ENCODE peak calls at places on chromosomes 4 and X, in six cellular contexts. One of them, this sample, is unnamed.

GRCh38 chr4:1495416-1496115 is 89.3 kb upstream of the NKX1-1 start:
- DNase-seq in ACHN: no peak
- DNase-seq in stimulated activated CD4-positive, alpha-beta T cell treated with anti-CD3 and anti-CD28 coated beads, Interleukin-4, amount 100 ng/mL, for 1 hour: no peak
- DNase-seq in NCI-H2029 treated with DMSO at 0.1 percent for 48 hours: no peak
- DNase-seq in GM23338: no peak
- DNase-seq in hypothalamus: no peak
- DNase-seq in this sample: no peak

GRCh38 chrX:123909498-123909897 is 49.6 kb downstream of the XIAP start:
- DNase-seq in hypothalamus: no peak
- DNase-seq in stimulated activated CD4-positive, alpha-beta T cell treated with anti-CD3 and anti-CD28 coated beads, Interleukin-4, amount 100 ng/mL, for 1 hour: no peak
- DNase-seq in GM23338: no peak
- DNase-seq in NCI-H2029 treated with DMSO at 0.1 percent for 48 hours: no peak
- DNase-seq in ACHN: no peak
- DNase-seq in this sample: no peak

GRCh38 chrX:152926279-152926678 is 28.4 kb downstream of the ZNF185 start:
- DNase-seq in ACHN: peak; percentile 75
- DNase-seq in hypothalamus: no peak
- DNase-seq in GM23338: peak; percentile 80
- DNase-seq in NCI-H2029 treated with DMSO at 0.1 percent for 48 hours: no peak
- DNase-seq in stimulated activated CD4-positive, alpha-beta T cell treated with anti-CD3 and anti-CD28 coated beads, Interleukin-4, amount 100 ng/mL, for 1 hour: peak; percentile 41
- DNase-seq in this sample: no peak

GRCh38 chr4:2487632-2488031 is 18.7 kb downstream of the RNF4 start:
- DNase-seq in NCI-H2029 treated with DMSO at 0.1 percent for 48 hours: no peak
- DNase-seq in GM23338: no peak
- DNase-seq in hypothalamus: no peak
- DNase-seq in stimulated activated CD4-positive, alpha-beta T cell treated with anti-CD3 and anti-CD28 coated beads, Interleukin-4, amount 100 ng/mL, for 1 hour: no peak
- DNase-seq in ACHN: no peak
- DNase-seq in this sample: no peak

GRCh38 chr4:160423879-160424451 is 1321.1 kb downstream of the RAPGEF2 start:
- DNase-seq in ACHN: peak; percentile 36
- DNase-seq in stimulated activated CD4-positive, alpha-beta T cell treated with anti-CD3 and anti-CD28 coated beads, Interleukin-4, amount 100 ng/mL, for 1 hour: no peak
- DNase-seq in NCI-H2029 treated with DMSO at 0.1 percent for 48 hours: no peak
- DNase-seq in hypothalamus: no peak
- DNase-seq in GM23338: peak; percentile 17
- DNase-seq in this sample: no peak

GRCh38 chrX:74277846-74278245 is 26.1 kb upstream of the ZCCHC13 start:
- DNase-seq in GM23338: no peak
- DNase-seq in NCI-H2029 treated with DMSO at 0.1 percent for 48 hours: no peak
- DNase-seq in ACHN: no peak
- DNase-seq in stimulated activated CD4-positive, alpha-beta T cell treated with anti-CD3 and anti-CD28 coated beads, Interleukin-4, amount 100 ng/mL, for 1 hour: no peak
- DNase-seq in hypothalamus: no peak
- DNase-seq in this sample: no peak

GRCh38 chrX:100649550-100650356 is 5.8 kb downstream of the SRPX2 start:
- DNase-seq in GM23338: no peak
- DNase-seq in ACHN: no peak
- DNase-seq in hypothalamus: no peak
- DNase-seq in NCI-H2029 treated with DMSO at 0.1 percent for 48 hours: no peak
- DNase-seq in stimulated activated CD4-positive, alpha-beta T cell treated with anti-CD3 and anti-CD28 coated beads, Interleukin-4, amount 100 ng/mL, for 1 hour: no peak
- DNase-seq in this sample: no peak

GRCh38 chr4:119733431-119733830 is 104.8 kb upstream of the PDE5A start:
- DNase-seq in stimulated activated CD4-positive, alpha-beta T cell treated with anti-CD3 and anti-CD28 coated beads, Interleukin-4, amount 100 ng/mL, for 1 hour: no peak
- DNase-seq in hypothalamus: no peak
- DNase-seq in GM23338: no peak
- DNase-seq in ACHN: no peak
- DNase-seq in NCI-H2029 treated with DMSO at 0.1 percent for 48 hours: no peak
- DNase-seq in this sample: no peak

GRCh38 chr4:7306986-7307385 is 114.6 kb downstream of the SORCS2 start:
- DNase-seq in hypothalamus: no peak
- DNase-seq in GM23338: no peak
- DNase-seq in stimulated activated CD4-positive, alpha-beta T cell treated with anti-CD3 and anti-CD28 coated beads, Interleukin-4, amount 100 ng/mL, for 1 hour: no peak
- DNase-seq in NCI-H2029 treated with DMSO at 0.1 percent for 48 hours: no peak
- DNase-seq in ACHN: no peak
- DNase-seq in this sample: no peak

GRCh38 chrX:2497961-2498780 is 2.6 kb downstream of the DHRSX start:
- DNase-seq in NCI-H2029 treated with DMSO at 0.1 percent for 48 hours: no peak
- DNase-seq in hypothalamus: no peak
- DNase-seq in stimulated activated CD4-positive, alpha-beta T cell treated with anti-CD3 and anti-CD28 coated beads, Interleukin-4, amount 100 ng/mL, for 1 hour: no peak
- DNase-seq in GM23338: no peak
- DNase-seq in ACHN: peak; percentile 6
- DNase-seq in this sample: no peak

GRCh38 chrX:96183843-96184242 is 500.8 kb upstream of the DIAPH2 start:
- DNase-seq in stimulated activated CD4-positive, alpha-beta T cell treated with anti-CD3 and anti-CD28 coated beads, Interleukin-4, amount 100 ng/mL, for 1 hour: no peak
- DNase-seq in NCI-H2029 treated with DMSO at 0.1 percent for 48 hours: no peak
- DNase-seq in hypothalamus: no peak
- DNase-seq in GM23338: peak; percentile 16
- DNase-seq in ACHN: peak; percentile 0
- DNase-seq in this sample: no peak

GRCh38 chrX:65451663-65452062 is 82.9 kb downstream of the LAS1L start:
- DNase-seq in hypothalamus: no peak
- DNase-seq in GM23338: peak; percentile 56
- DNase-seq in stimulated activated CD4-positive, alpha-beta T cell treated with anti-CD3 and anti-CD28 coated beads, Interleukin-4, amount 100 ng/mL, for 1 hour: no peak
- DNase-seq in ACHN: peak; percentile 33
- DNase-seq in NCI-H2029 treated with DMSO at 0.1 percent for 48 hours: no peak
- DNase-seq in this sample: no peak

GRCh38 chr4:61273237-61273636 is 73.1 kb downstream of the ADGRL3 start:
- DNase-seq in ACHN: no peak
- DNase-seq in hypothalamus: no peak
- DNase-seq in stimulated activated CD4-positive, alpha-beta T cell treated with anti-CD3 and anti-CD28 coated beads, Interleukin-4, amount 100 ng/mL, for 1 hour: no peak
- DNase-seq in NCI-H2029 treated with DMSO at 0.1 percent for 48 hours: no peak
- DNase-seq in GM23338: no peak
- DNase-seq in this sample: no peak

GRCh38 chrX:50747471-50747900 is 66.5 kb downstream of the SHROOM4 start:
- DNase-seq in NCI-H2029 treated with DMSO at 0.1 percent for 48 hours: no peak
- DNase-seq in GM23338: peak; percentile 49
- DNase-seq in hypothalamus: no peak
- DNase-seq in stimulated activated CD4-positive, alpha-beta T cell treated with anti-CD3 and anti-CD28 coated beads, Interleukin-4, amount 100 ng/mL, for 1 hour: no peak
- DNase-seq in ACHN: peak; percentile 22
- DNase-seq in this sample: no peak

GRCh38 chr4:145546556-145546955 is 64.9 kb downstream of the SMAD1 start:
- DNase-seq in NCI-H2029 treated with DMSO at 0.1 percent for 48 hours: no peak
- DNase-seq in stimulated activated CD4-positive, alpha-beta T cell treated with anti-CD3 and anti-CD28 coated beads, Interleukin-4, amount 100 ng/mL, for 1 hour: no peak
- DNase-seq in hypothalamus: no peak
- DNase-seq in ACHN: no peak
- DNase-seq in GM23338: no peak
- DNase-seq in this sample: no peak

GRCh38 chr4:148800943-148801342 is 358.7 kb upstream of the NR3C2 start:
- DNase-seq in ACHN: no peak
- DNase-seq in stimulated activated CD4-positive, alpha-beta T cell treated with anti-CD3 and anti-CD28 coated beads, Interleukin-4, amount 100 ng/mL, for 1 hour: no peak
- DNase-seq in NCI-H2029 treated with DMSO at 0.1 percent for 48 hours: no peak
- DNase-seq in hypothalamus: no peak
- DNase-seq in GM23338: no peak
- DNase-seq in this sample: no peak

GRCh38 chr4:127624176-127624575 is 8.6 kb upstream of the INTU start:
- DNase-seq in ACHN: no peak
- DNase-seq in GM23338: no peak
- DNase-seq in stimulated activated CD4-positive, alpha-beta T cell treated with anti-CD3 and anti-CD28 coated beads, Interleukin-4, amount 100 ng/mL, for 1 hour: no peak
- DNase-seq in hypothalamus: no peak
- DNase-seq in NCI-H2029 treated with DMSO at 0.1 percent for 48 hours: no peak
- DNase-seq in this sample: no peak

GRCh38 chr4:4333265-4333706 is 43.2 kb downstream of the ZBTB49 start:
- DNase-seq in stimulated activated CD4-positive, alpha-beta T cell treated with anti-CD3 and anti-CD28 coated beads, Interleukin-4, amount 100 ng/mL, for 1 hour: no peak
- DNase-seq in ACHN: peak; percentile 17
- DNase-seq in NCI-H2029 treated with DMSO at 0.1 percent for 48 hours: peak; percentile 60
- DNase-seq in hypothalamus: no peak
- DNase-seq in GM23338: no peak
- DNase-seq in this sample: no peak

GRCh38 chrX:110741213-110741796 is 54.3 kb downstream of the CHRDL1 start:
- DNase-seq in NCI-H2029 treated with DMSO at 0.1 percent for 48 hours: no peak
- DNase-seq in stimulated activated CD4-positive, alpha-beta T cell treated with anti-CD3 and anti-CD28 coated beads, Interleukin-4, amount 100 ng/mL, for 1 hour: no peak
- DNase-seq in ACHN: peak; percentile 64
- DNase-seq in hypothalamus: no peak
- DNase-seq in GM23338: peak; percentile 6
- DNase-seq in this sample: no peak

GRCh38 chrX:110210417-110211139 is 107.3 kb downstream of the AMMECR1 start:
- DNase-seq in GM23338: no peak
- DNase-seq in NCI-H2029 treated with DMSO at 0.1 percent for 48 hours: no peak
- DNase-seq in ACHN: no peak
- DNase-seq in stimulated activated CD4-positive, alpha-beta T cell treated with anti-CD3 and anti-CD28 coated beads, Interleukin-4, amount 100 ng/mL, for 1 hour: no peak
- DNase-seq in hypothalamus: no peak
- DNase-seq in this sample: no peak

GRCh38 chrX:56994375-56995270 is 718 bp downstream of the SPIN3 start:
- DNase-seq in stimulated activated CD4-positive, alpha-beta T cell treated with anti-CD3 and anti-CD28 coated beads, Interleukin-4, amount 100 ng/mL, for 1 hour: no peak
- DNase-seq in hypothalamus: no peak
- DNase-seq in ACHN: no peak
- DNase-seq in GM23338: no peak
- DNase-seq in NCI-H2029 treated with DMSO at 0.1 percent for 48 hours: no peak
- DNase-seq in this sample: no peak

GRCh38 chrX:2360731-2361130 is 140.0 kb downstream of the DHRSX start:
- DNase-seq in hypothalamus: no peak
- DNase-seq in NCI-H2029 treated with DMSO at 0.1 percent for 48 hours: no peak
- DNase-seq in stimulated activated CD4-positive, alpha-beta T cell treated with anti-CD3 and anti-CD28 coated beads, Interleukin-4, amount 100 ng/mL, for 1 hour: no peak
- DNase-seq in GM23338: peak; percentile 49
- DNase-seq in ACHN: no peak
- DNase-seq in this sample: no peak

GRCh38 chrX:7164174-7164573 is 16.2 kb upstream of the PUDP start:
- DNase-seq in ACHN: no peak
- DNase-seq in hypothalamus: no peak
- DNase-seq in GM23338: no peak
- DNase-seq in stimulated activated CD4-positive, alpha-beta T cell treated with anti-CD3 and anti-CD28 coated beads, Interleukin-4, amount 100 ng/mL, for 1 hour: no peak
- DNase-seq in NCI-H2029 treated with DMSO at 0.1 percent for 48 hours: peak; percentile 27
- DNase-seq in this sample: no peak

GRCh38 chr4:110631582-110632505 is 9.0 kb upstream of the PITX2 start:
- DNase-seq in stimulated activated CD4-positive, alpha-beta T cell treated with anti-CD3 and anti-CD28 coated beads, Interleukin-4, amount 100 ng/mL, for 1 hour: peak; percentile 20
- DNase-seq in NCI-H2029 treated with DMSO at 0.1 percent for 48 hours: no peak
- DNase-seq in ACHN: no peak
- DNase-seq in GM23338: peak; percentile 93
- DNase-seq in hypothalamus: peak; percentile 18
- DNase-seq in this sample: peak; percentile 62

GRCh38 chrX:133273180-133273579 is 55.0 kb upstream of the TFDP3 start:
- DNase-seq in GM23338: no peak
- DNase-seq in NCI-H2029 treated with DMSO at 0.1 percent for 48 hours: no peak
- DNase-seq in ACHN: no peak
- DNase-seq in stimulated activated CD4-positive, alpha-beta T cell treated with anti-CD3 and anti-CD28 coated beads, Interleukin-4, amount 100 ng/mL, for 1 hour: no peak
- DNase-seq in hypothalamus: no peak
- DNase-seq in this sample: no peak

GRCh38 chrX:56787734-56788152 is 58.7 kb downstream of the NBDY start:
- DNase-seq in hypothalamus: no peak
- DNase-seq in NCI-H2029 treated with DMSO at 0.1 percent for 48 hours: no peak
- DNase-seq in GM23338: no peak
- DNase-seq in ACHN: no peak
- DNase-seq in stimulated activated CD4-positive, alpha-beta T cell treated with anti-CD3 and anti-CD28 coated beads, Interleukin-4, amount 100 ng/mL, for 1 hour: no peak
- DNase-seq in this sample: no peak

GRCh38 chr4:186010821-186011220 is 58.1 kb upstream of the TLR3 start:
- DNase-seq in hypothalamus: no peak
- DNase-seq in NCI-H2029 treated with DMSO at 0.1 percent for 48 hours: no peak
- DNase-seq in stimulated activated CD4-positive, alpha-beta T cell treated with anti-CD3 and anti-CD28 coated beads, Interleukin-4, amount 100 ng/mL, for 1 hour: no peak
- DNase-seq in ACHN: no peak
- DNase-seq in GM23338: no peak
- DNase-seq in this sample: no peak

GRCh38 chr4:2831611-2832308 is 11.9 kb upstream of the ADD1 start:
- DNase-seq in NCI-H2029 treated with DMSO at 0.1 percent for 48 hours: no peak
- DNase-seq in hypothalamus: no peak
- DNase-seq in stimulated activated CD4-positive, alpha-beta T cell treated with anti-CD3 and anti-CD28 coated beads, Interleukin-4, amount 100 ng/mL, for 1 hour: no peak
- DNase-seq in GM23338: no peak
- DNase-seq in ACHN: no peak
- DNase-seq in this sample: no peak

GRCh38 chrX:139691843-139692505 is 16.0 kb downstream of the MCF2 start:
- DNase-seq in NCI-H2029 treated with DMSO at 0.1 percent for 48 hours: no peak
- DNase-seq in GM23338: peak; percentile 45
- DNase-seq in stimulated activated CD4-positive, alpha-beta T cell treated with anti-CD3 and anti-CD28 coated beads, Interleukin-4, amount 100 ng/mL, for 1 hour: no peak
- DNase-seq in hypothalamus: no peak
- DNase-seq in ACHN: no peak
- DNase-seq in this sample: peak; percentile 15

GRCh38 chrX:86047174-86047991 is at the start of gene CHM:
- DNase-seq in stimulated activated CD4-positive, alpha-beta T cell treated with anti-CD3 and anti-CD28 coated beads, Interleukin-4, amount 100 ng/mL, for 1 hour: peak; percentile 44
- DNase-seq in ACHN: peak; percentile 75
- DNase-seq in GM23338: peak; percentile 81
- DNase-seq in NCI-H2029 treated with DMSO at 0.1 percent for 48 hours: no peak
- DNase-seq in hypothalamus: no peak
- DNase-seq in this sample: peak; percentile 59

GRCh38 chr4:158729716-158730559 is 6.7 kb upstream of the PPID start:
- DNase-seq in ACHN: peak; percentile 62
- DNase-seq in GM23338: peak; percentile 67
- DNase-seq in hypothalamus: peak; percentile 23
- DNase-seq in stimulated activated CD4-positive, alpha-beta T cell treated with anti-CD3 and anti-CD28 coated beads, Interleukin-4, amount 100 ng/mL, for 1 hour: peak; percentile 43
- DNase-seq in NCI-H2029 treated with DMSO at 0.1 percent for 48 hours: peak; percentile 6
- DNase-seq in this sample: no peak

GRCh38 chr4:38160487-38161207 is 200.4 kb downstream of the PTTG2 start:
- DNase-seq in stimulated activated CD4-positive, alpha-beta T cell treated with anti-CD3 and anti-CD28 coated beads, Interleukin-4, amount 100 ng/mL, for 1 hour: no peak
- DNase-seq in GM23338: peak; percentile 71
- DNase-seq in ACHN: peak; percentile 70
- DNase-seq in hypothalamus: no peak
- DNase-seq in NCI-H2029 treated with DMSO at 0.1 percent for 48 hours: peak; percentile 94
- DNase-seq in this sample: peak; percentile 60

GRCh38 chr4:84971319-84971932 is 4.9 kb upstream of the WDFY3 start:
- DNase-seq in hypothalamus: no peak
- DNase-seq in NCI-H2029 treated with DMSO at 0.1 percent for 48 hours: peak; percentile 57
- DNase-seq in GM23338: peak; percentile 74
- DNase-seq in stimulated activated CD4-positive, alpha-beta T cell treated with anti-CD3 and anti-CD28 coated beads, Interleukin-4, amount 100 ng/mL, for 1 hour: no peak
- DNase-seq in ACHN: peak; percentile 58
- DNase-seq in this sample: no peak

GRCh38 chrX:3697220-3697684 is 16.2 kb downstream of the PRKX start:
- DNase-seq in hypothalamus: no peak
- DNase-seq in NCI-H2029 treated with DMSO at 0.1 percent for 48 hours: no peak
- DNase-seq in stimulated activated CD4-positive, alpha-beta T cell treated with anti-CD3 and anti-CD28 coated beads, Interleukin-4, amount 100 ng/mL, for 1 hour: no peak
- DNase-seq in ACHN: no peak
- DNase-seq in GM23338: no peak
- DNase-seq in this sample: no peak

GRCh38 chrX:122269243-122269781 is 914.8 kb upstream of the GRIA3 start:
- DNase-seq in stimulated activated CD4-positive, alpha-beta T cell treated with anti-CD3 and anti-CD28 coated beads, Interleukin-4, amount 100 ng/mL, for 1 hour: no peak
- DNase-seq in ACHN: no peak
- DNase-seq in NCI-H2029 treated with DMSO at 0.1 percent for 48 hours: no peak
- DNase-seq in hypothalamus: no peak
- DNase-seq in GM23338: no peak
- DNase-seq in this sample: no peak

GRCh38 chr4:155796031-155796430 is 37.2 kb downstream of the GUCY1B1 start:
- DNase-seq in hypothalamus: no peak
- DNase-seq in NCI-H2029 treated with DMSO at 0.1 percent for 48 hours: no peak
- DNase-seq in stimulated activated CD4-positive, alpha-beta T cell treated with anti-CD3 and anti-CD28 coated beads, Interleukin-4, amount 100 ng/mL, for 1 hour: no peak
- DNase-seq in ACHN: peak; percentile 32
- DNase-seq in GM23338: peak; percentile 53
- DNase-seq in this sample: no peak

This sample was measured in GM06990.